ENCODE peak calls at places on chromosomes 16 and 17, in nine cellular contexts. One of them, this sample, is unnamed.

GRCh38 chr17:76685846-76686245 is 24.9 kb downstream of the MXRA7 start:
- DNase-seq in uterus: no peak
- DNase-seq in SK-N-SH: no peak
- DNase-seq in thyroid gland: no peak
- DNase-seq in upper lobe of left lung: no peak
- DNase-seq in fibroblast of lung: no peak
- DNase-seq in PC-9: no peak
- DNase-seq in psoas muscle: no peak
- DNase-seq in colonic mucosa: no peak
- DNase-seq in this sample: no peak

GRCh38 chr16:89295915-89296314 is 78.4 kb downstream of the ZNF778 start:
- DNase-seq in uterus: no peak
- DNase-seq in SK-N-SH: no peak
- DNase-seq in thyroid gland: no peak
- DNase-seq in upper lobe of left lung: no peak
- DNase-seq in fibroblast of lung: no peak
- DNase-seq in PC-9: no peak
- DNase-seq in psoas muscle: no peak
- DNase-seq in colonic mucosa: no peak
- DNase-seq in this sample: no peak

GRCh38 chr16:56625140-56625942 is at the start of gene MT1E:
- DNase-seq in uterus: peak
- DNase-seq in SK-N-SH: peak
- DNase-seq in thyroid gland: peak
- DNase-seq in upper lobe of left lung: peak
- DNase-seq in fibroblast of lung: peak
- DNase-seq in PC-9: no peak
- DNase-seq in psoas muscle: peak
- DNase-seq in colonic mucosa: peak
- DNase-seq in this sample: peak

GRCh38 chr16:84625556-84625955 is 7.7 kb upstream of the COTL1 start:
- DNase-seq in uterus: no peak
- DNase-seq in SK-N-SH: no peak
- DNase-seq in thyroid gland: no peak
- DNase-seq in upper lobe of left lung: no peak
- DNase-seq in fibroblast of lung: no peak
- DNase-seq in PC-9: no peak
- DNase-seq in psoas muscle: no peak
- DNase-seq in colonic mucosa: no peak
- DNase-seq in this sample: no peak

GRCh38 chr16:28294201-28294600 is 1.9 kb downstream of the SBK1 start:
- DNase-seq in uterus: no peak
- DNase-seq in SK-N-SH: no peak
- DNase-seq in thyroid gland: no peak
- DNase-seq in upper lobe of left lung: no peak
- DNase-seq in fibroblast of lung: no peak
- DNase-seq in PC-9: no peak
- DNase-seq in psoas muscle: no peak
- DNase-seq in colonic mucosa: no peak
- DNase-seq in this sample: no peak

GRCh38 chr16:5487728-5488127 is 390.1 kb upstream of the EEF2KMT start:
- DNase-seq in uterus: no peak
- DNase-seq in SK-N-SH: no peak
- DNase-seq in thyroid gland: no peak
- DNase-seq in upper lobe of left lung: no peak
- DNase-seq in fibroblast of lung: no peak
- DNase-seq in PC-9: no peak
- DNase-seq in psoas muscle: no peak
- DNase-seq in colonic mucosa: no peak
- DNase-seq in this sample: no peak

GRCh38 chr17:7336240-7337175 is at the start of gene ACAP1:
- DNase-seq in uterus: no peak
- DNase-seq in SK-N-SH: no peak
- DNase-seq in thyroid gland: peak
- DNase-seq in upper lobe of left lung: peak
- DNase-seq in fibroblast of lung: no peak
- DNase-seq in PC-9: no peak
- DNase-seq in psoas muscle: no peak
- DNase-seq in colonic mucosa: peak
- DNase-seq in this sample: no peak

GRCh38 chr16:638034-638543 is 2.0 kb upstream of the METTL26 start:
- DNase-seq in uterus: no peak
- DNase-seq in SK-N-SH: no peak
- DNase-seq in thyroid gland: no peak
- DNase-seq in upper lobe of left lung: no peak
- DNase-seq in fibroblast of lung: no peak
- DNase-seq in PC-9: no peak
- DNase-seq in psoas muscle: no peak
- DNase-seq in colonic mucosa: no peak
- DNase-seq in this sample: no peak

GRCh38 chr16:54283735-54284318 is 2.8 kb downstream of the IRX3 start:
- DNase-seq in uterus: no peak
- DNase-seq in SK-N-SH: no peak
- DNase-seq in thyroid gland: no peak
- DNase-seq in upper lobe of left lung: no peak
- DNase-seq in fibroblast of lung: no peak
- DNase-seq in PC-9: no peak
- DNase-seq in psoas muscle: no peak
- DNase-seq in colonic mucosa: no peak
- DNase-seq in this sample: no peak

GRCh38 chr17:29215717-29216116 is 30.9 kb upstream of the CRYBA1 start:
- DNase-seq in uterus: no peak
- DNase-seq in SK-N-SH: no peak
- DNase-seq in thyroid gland: peak
- DNase-seq in upper lobe of left lung: peak
- DNase-seq in fibroblast of lung: peak
- DNase-seq in PC-9: no peak
- DNase-seq in psoas muscle: no peak
- DNase-seq in colonic mucosa: no peak
- DNase-seq in this sample: peak

GRCh38 chr17:64615025-64615677 is 47.0 kb downstream of the SMURF2 start:
- DNase-seq in uterus: no peak
- DNase-seq in SK-N-SH: no peak
- DNase-seq in thyroid gland: no peak
- DNase-seq in upper lobe of left lung: no peak
- DNase-seq in fibroblast of lung: peak
- DNase-seq in PC-9: no peak
- DNase-seq in psoas muscle: no peak
- DNase-seq in colonic mucosa: no peak
- DNase-seq in this sample: no peak

GRCh38 chr16:72332926-72333325 is 161.0 kb upstream of the PMFBP1 start:
- DNase-seq in uterus: no peak
- DNase-seq in SK-N-SH: no peak
- DNase-seq in thyroid gland: no peak
- DNase-seq in upper lobe of left lung: no peak
- DNase-seq in fibroblast of lung: no peak
- DNase-seq in PC-9: no peak
- DNase-seq in psoas muscle: no peak
- DNase-seq in colonic mucosa: no peak
- DNase-seq in this sample: no peak

GRCh38 chr16:69037373-69038160 is 67.9 kb upstream of the HAS3 start:
- DNase-seq in uterus: no peak
- DNase-seq in SK-N-SH: no peak
- DNase-seq in thyroid gland: no peak
- DNase-seq in upper lobe of left lung: no peak
- DNase-seq in fibroblast of lung: no peak
- DNase-seq in PC-9: peak
- DNase-seq in psoas muscle: no peak
- DNase-seq in colonic mucosa: no peak
- DNase-seq in this sample: no peak

GRCh38 chr17:3032258-3033247 is 30.9 kb downstream of the OR1D5 start:
- DNase-seq in uterus: no peak
- DNase-seq in SK-N-SH: no peak
- DNase-seq in thyroid gland: no peak
- DNase-seq in upper lobe of left lung: peak
- DNase-seq in fibroblast of lung: no peak
- DNase-seq in PC-9: no peak
- DNase-seq in psoas muscle: no peak
- DNase-seq in colonic mucosa: no peak
- DNase-seq in this sample: no peak

GRCh38 chr16:78932395-78932794 is 668.1 kb downstream of the MAF start:
- DNase-seq in uterus: no peak
- DNase-seq in SK-N-SH: no peak
- DNase-seq in thyroid gland: peak
- DNase-seq in upper lobe of left lung: peak
- DNase-seq in fibroblast of lung: no peak
- DNase-seq in PC-9: no peak
- DNase-seq in psoas muscle: no peak
- DNase-seq in colonic mucosa: no peak
- DNase-seq in this sample: no peak

GRCh38 chr16:86952769-86953168 is 364.4 kb downstream of the C16orf95 start:
- DNase-seq in uterus: no peak
- DNase-seq in SK-N-SH: no peak
- DNase-seq in thyroid gland: no peak
- DNase-seq in upper lobe of left lung: no peak
- DNase-seq in fibroblast of lung: peak
- DNase-seq in PC-9: no peak
- DNase-seq in psoas muscle: no peak
- DNase-seq in colonic mucosa: no peak
- DNase-seq in this sample: no peak
- H3K27ac ChIP-seq in uterus: no peak
- H3K27ac ChIP-seq in SK-N-SH: no peak
- H3K27ac ChIP-seq in thyroid gland: no peak
- H3K27ac ChIP-seq in upper lobe of left lung: no peak
- H3K27ac ChIP-seq in fibroblast of lung: peak
- H3K27ac ChIP-seq in PC-9: no peak
- H3K27ac ChIP-seq in psoas muscle: no peak
- H3K27ac ChIP-seq in colonic mucosa: no peak
- H3K27ac ChIP-seq in this sample: peak

GRCh38 chr16:2467301-2468141 is 3.6 kb upstream of the NTN3 start:
- DNase-seq in uterus: peak
- DNase-seq in SK-N-SH: peak
- DNase-seq in thyroid gland: peak
- DNase-seq in upper lobe of left lung: no peak
- DNase-seq in fibroblast of lung: peak
- DNase-seq in PC-9: no peak
- DNase-seq in psoas muscle: peak
- DNase-seq in colonic mucosa: peak
- DNase-seq in this sample: peak
- TF ChIP-seq CTCF in uterus: no peak
- TF ChIP-seq CTCF in SK-N-SH: no peak
- TF ChIP-seq CTCF in thyroid gland: no peak
- TF ChIP-seq CTCF in upper lobe of left lung: peak
- TF ChIP-seq CTCF in fibroblast of lung: no peak
- TF ChIP-seq CTCF in PC-9: no peak
- TF ChIP-seq CTCF in psoas muscle: peak
- TF ChIP-seq CTCF in colonic mucosa: no peak
- TF ChIP-seq CTCF in this sample: peak

GRCh38 chr17:81042606-81043005 is 7.7 kb downstream of the BAIAP2 start:
- DNase-seq in uterus: no peak
- DNase-seq in SK-N-SH: peak
- DNase-seq in thyroid gland: no peak
- DNase-seq in upper lobe of left lung: no peak
- DNase-seq in fibroblast of lung: no peak
- DNase-seq in PC-9: no peak
- DNase-seq in psoas muscle: no peak
- DNase-seq in colonic mucosa: no peak
- DNase-seq in this sample: no peak
- H3K27ac ChIP-seq in uterus: no peak
- H3K27ac ChIP-seq in SK-N-SH: no peak
- H3K27ac ChIP-seq in thyroid gland: no peak
- H3K27ac ChIP-seq in upper lobe of left lung: peak
- H3K27ac ChIP-seq in fibroblast of lung: no peak
- H3K27ac ChIP-seq in PC-9: peak
- H3K27ac ChIP-seq in psoas muscle: no peak
- H3K27ac ChIP-seq in colonic mucosa: no peak
- H3K27ac ChIP-seq in this sample: no peak

DNA sequence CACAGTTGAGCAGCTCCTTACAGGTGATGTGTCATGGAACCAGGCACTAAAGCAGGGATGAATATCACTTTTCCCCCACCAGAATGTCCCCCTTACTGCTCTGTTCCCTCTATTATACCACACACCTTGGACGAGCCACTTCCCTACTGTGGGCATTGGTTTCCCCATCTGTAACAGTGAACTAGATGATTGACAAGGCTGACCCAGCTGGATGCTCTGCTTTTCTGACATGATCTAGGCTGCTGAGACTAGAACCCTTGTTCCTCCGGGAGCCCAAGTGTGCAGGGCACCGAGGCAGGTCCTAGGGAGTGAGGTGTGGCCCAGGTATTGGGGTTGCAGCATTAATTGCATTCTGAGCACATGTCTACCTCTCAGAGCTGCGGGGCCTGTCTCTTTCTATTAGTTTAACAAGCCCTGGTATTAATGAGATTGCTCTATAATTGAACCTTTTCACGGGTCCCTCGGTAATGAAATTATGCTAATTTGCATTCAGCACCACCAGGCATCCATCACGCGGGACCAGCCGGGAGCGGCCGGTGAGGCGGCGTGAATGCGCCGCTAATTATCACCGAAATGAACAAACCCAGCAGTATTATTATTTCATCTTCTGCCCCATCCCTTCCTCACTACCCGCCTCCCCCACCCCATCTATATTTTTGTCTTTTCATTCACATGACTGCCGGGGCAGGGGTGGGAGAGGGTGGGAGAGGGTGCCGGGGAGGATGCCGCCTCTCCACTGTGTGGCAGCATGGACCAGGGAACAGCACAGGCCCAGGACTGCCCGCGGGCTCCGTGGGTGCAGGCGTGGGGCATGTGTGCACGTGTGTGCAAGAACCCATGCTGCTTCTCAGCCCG is 121.2 kb downstream of the CYLD start:
- DNase-seq in uterus: no peak
- DNase-seq in SK-N-SH: peak
- DNase-seq in thyroid gland: no peak
- DNase-seq in upper lobe of left lung: no peak
- DNase-seq in fibroblast of lung: no peak
- DNase-seq in PC-9: no peak
- DNase-seq in psoas muscle: no peak
- DNase-seq in colonic mucosa: no peak
- DNase-seq in this sample: no peak
- TF ChIP-seq CTCF in uterus: no peak
- TF ChIP-seq CTCF in SK-N-SH: no peak
- TF ChIP-seq CTCF in thyroid gland: no peak
- TF ChIP-seq CTCF in upper lobe of left lung: no peak
- TF ChIP-seq CTCF in fibroblast of lung: no peak
- TF ChIP-seq CTCF in PC-9: no peak
- TF ChIP-seq CTCF in psoas muscle: no peak
- TF ChIP-seq CTCF in colonic mucosa: no peak
- TF ChIP-seq CTCF in this sample: no peak